ENCODE peak calls at places on chromosomes 16 and 17, in five cellular contexts. R, F, K, Y and M are unnamed samples.

GRCh38 chr17:72592242-72592966 is 471.6 kb downstream of the SOX9 start:
- DNase-seq in R (peak; percentile 95), F (no peak), K (no peak), Y (peak; percentile 84), M (peak; percentile 32)

GRCh38 chr16:67847064-67847861 is at the start of gene CENPT:
- DNase-seq in R (no peak), F (no peak), K (no peak), Y (peak; percentile 72), M (no peak)

GRCh38 chr16:11175850-11176341 is 80.1 kb downstream of the SOCS1 start:
- DNase-seq in R (no peak), F (no peak), K (no peak), Y (no peak), M (no peak)

GRCh38 chr17:56358651-56359050 is 205.4 kb downstream of the ANKFN1 start:
- DNase-seq in R (no peak), F (no peak), K (no peak), Y (no peak), M (no peak)

GRCh38 chr16:66366433-66367299 is at the start of gene CDH5:
- DNase-seq in R (no peak), F (peak; percentile 67), K (no peak), Y (no peak), M (no peak)

GRCh38 chr17:4972752-4973151 is 5.1 kb upstream of the SPAG7 start:
- DNase-seq in R (no peak), F (no peak), K (no peak), Y (no peak), M (no peak)

GRCh38 chr16:66134875-66135274 is 231.6 kb upstream of the CDH5 start:
- DNase-seq in R (no peak), F (no peak), K (no peak), Y (no peak), M (no peak)

GRCh38 chr17:35898283-35899070 is 18.3 kb upstream of the CCL5 start:
- DNase-seq in R (no peak), F (no peak), K (peak; percentile 75), Y (peak; percentile 88), M (peak; percentile 70)

GRCh38 chr17:63998721-63999679 is 849 bp downstream of the PRR29 start:
- DNase-seq in R (no peak), F (peak; percentile 49), K (no peak), Y (no peak), M (no peak)

GRCh38 chr17:39767147-39767546 is 29.4 kb downstream of the GRB7 start:
- DNase-seq in R (no peak), F (no peak), K (no peak), Y (no peak), M (no peak)

GRCh38 chr17:66283971-66284370 is 18.4 kb upstream of the PRKCA start:
- DNase-seq in R (no peak), F (no peak), K (peak; percentile 49), Y (no peak), M (no peak)

GRCh38 chr17:7067198-7067597 is 12.9 kb downstream of the CLEC10A start:
- DNase-seq in R (no peak), F (no peak), K (no peak), Y (no peak), M (no peak)

GRCh38 chr17:40326014-40326831 is 17.2 kb downstream of the RARA start:
- DNase-seq in R (no peak), F (no peak), K (peak; percentile 71), Y (no peak), M (no peak)

GRCh38 chr17:48605409-48605864 is 651 bp upstream of the HOXB6 start:
- DNase-seq in R (no peak), F (no peak), K (no peak), Y (no peak), M (no peak)

GRCh38 chr17:67125417-67125816 is 81.1 kb downstream of the CACNG1 start:
- DNase-seq in R (no peak), F (no peak), K (no peak), Y (no peak), M (no peak)

GRCh38 chr17:37792787-37793186 is 47.9 kb upstream of the HNF1B start:
- DNase-seq in R (no peak), F (no peak), K (no peak), Y (no peak), M (no peak)

GRCh38 chr17:78785011-78785662 is 3.1 kb upstream of the CYTH1 start:
- DNase-seq in R (no peak), F (peak; percentile 39), K (no peak), Y (no peak), M (no peak)

DNA sequence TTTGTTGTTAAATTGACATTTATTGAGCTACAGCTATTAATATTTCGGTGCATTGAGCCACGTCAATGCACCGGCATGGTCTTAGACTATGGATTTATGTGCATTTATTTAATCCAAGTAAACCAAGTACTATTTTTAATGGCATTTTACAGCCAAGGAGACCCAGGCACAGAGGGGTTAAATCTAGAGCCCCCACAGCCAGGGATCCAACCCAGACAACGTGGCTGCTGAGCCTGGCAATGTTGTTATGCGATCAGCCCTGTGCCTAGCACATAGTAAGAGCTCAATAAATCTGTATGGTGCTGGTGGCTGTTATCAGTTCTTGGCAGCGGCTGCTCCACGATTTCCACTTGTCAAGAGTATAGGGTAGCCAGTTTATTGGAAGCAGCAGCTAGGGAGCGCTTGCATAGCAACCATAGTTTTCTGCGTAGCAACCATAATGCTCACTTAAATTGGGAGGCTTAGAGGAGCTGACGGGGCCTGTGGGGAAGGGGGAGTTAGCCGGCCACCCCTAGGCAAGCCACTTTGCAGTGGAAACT is 541 bp upstream of the RBBP6 start:
- DNase-seq in R (no peak), F (no peak), K (no peak), Y (peak; percentile 67), M (peak; percentile 75)
- TF ChIP-seq CTCF in R (no peak), F (no peak), K (no peak), Y (no peak), M (peak; percentile 22)

DNA sequence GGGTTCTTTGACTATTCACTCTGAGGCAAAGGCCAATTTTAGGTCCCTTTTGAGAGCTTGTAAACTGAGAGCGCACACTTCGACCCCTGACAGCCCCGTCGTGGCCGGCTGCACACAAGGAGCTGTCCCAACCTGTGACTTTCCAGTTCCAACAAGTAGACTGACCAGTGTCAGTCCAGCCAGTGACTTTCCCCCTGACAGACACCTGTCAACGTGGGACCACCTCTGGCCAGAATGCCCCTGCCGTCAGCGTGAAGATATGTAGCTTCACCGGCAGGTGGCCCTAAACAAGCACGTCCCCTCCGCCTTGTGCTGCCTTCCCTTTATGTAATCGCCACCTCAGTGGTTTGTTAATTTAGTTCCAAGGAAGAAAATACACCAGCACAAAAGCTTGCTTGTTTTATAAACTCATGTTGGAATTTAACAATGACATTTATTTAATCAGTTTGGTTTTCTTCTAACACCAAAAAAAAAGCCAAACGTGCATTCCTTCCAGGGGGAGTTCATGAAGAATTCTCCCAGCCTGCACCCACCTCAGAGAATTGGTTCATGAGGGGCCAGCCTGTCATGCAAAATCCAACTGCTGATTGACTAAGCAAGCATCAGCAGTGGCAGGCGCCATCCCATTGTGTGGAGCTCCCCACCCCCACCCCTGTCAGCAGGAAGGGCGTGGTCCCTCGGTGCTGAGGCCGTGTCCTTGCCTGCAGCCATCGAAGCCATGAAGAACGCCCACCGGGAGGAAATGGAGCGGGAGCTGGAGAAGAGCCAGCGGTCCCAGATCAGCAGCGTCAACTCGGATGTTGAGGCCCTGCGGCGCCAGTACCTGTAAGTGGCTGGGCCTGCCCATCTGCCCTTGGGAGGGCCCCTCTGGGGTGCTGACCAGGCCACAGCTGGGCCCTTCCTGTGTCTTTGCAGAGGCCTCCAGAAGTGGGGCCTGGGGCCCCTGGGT is 33.9 kb downstream of the PLD6 start:
- DNase-seq in R (no peak), F (no peak), K (no peak), Y (no peak), M (no peak)
- TF ChIP-seq CTCF in R (no peak), F (no peak), K (no peak), Y (no peak), M (no peak)

GRCh38 chr17:30236807-30237206 is 1.3 kb upstream of the SLC6A4 start:
- DNase-seq in R (peak; percentile 89), F (no peak), K (peak; percentile 48), Y (peak; percentile 59), M (no peak)
- TF ChIP-seq CTCF in R (peak; percentile 49), F (no peak), K (no peak), Y (no peak), M (no peak)

DNA sequence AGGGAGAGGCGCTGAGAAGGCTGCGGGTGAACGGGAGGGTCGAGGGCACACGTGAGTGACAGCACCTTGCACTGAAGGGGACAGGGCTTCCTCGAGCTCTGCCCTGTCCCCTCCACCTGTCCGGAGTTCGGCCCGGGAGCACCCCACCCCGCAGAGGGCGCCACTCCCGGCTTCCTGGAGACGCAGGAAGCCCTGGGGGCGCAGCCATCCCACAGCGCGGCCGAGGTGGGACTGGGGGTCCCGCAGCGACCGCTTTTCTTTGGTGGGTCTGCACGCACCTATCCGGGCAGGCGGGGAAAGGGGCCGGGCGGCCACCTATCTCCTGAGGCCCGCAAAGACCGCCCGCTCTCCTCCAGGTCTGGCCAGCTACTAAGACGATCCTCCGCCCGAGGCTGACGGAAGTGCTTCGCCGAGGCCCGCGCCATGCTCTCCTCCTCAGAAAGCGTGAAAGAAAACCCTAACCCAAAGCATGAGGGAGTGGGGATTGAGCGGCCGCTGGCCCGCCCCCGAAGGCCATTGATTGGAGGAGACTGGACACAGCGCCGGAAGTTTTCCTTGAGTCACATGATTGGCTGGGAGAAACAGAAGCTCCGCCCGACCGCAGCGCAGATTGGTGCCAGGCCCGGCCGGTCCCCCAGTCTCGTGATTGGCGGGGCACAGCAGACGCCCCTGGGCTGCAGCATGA is 34.4 kb downstream of the DDX19A start:
- DNase-seq in R (peak; percentile 98), F (peak; percentile 99), K (peak; percentile 96), Y (peak; percentile 97), M (peak; percentile 93)
- TF ChIP-seq CTCF in R (peak; percentile 52), F (peak; percentile 9), K (no peak), Y (no peak), M (peak; percentile 27)

GRCh38 chr17:44144966-44145739 is 3.4 kb downstream of the HROB start:
- DNase-seq in R (no peak), F (no peak), K (no peak), Y (no peak), M (no peak)

GRCh38 chr17:44149750-44150329 is 8.1 kb downstream of the HROB start:
- DNase-seq in R (no peak), F (no peak), K (no peak), Y (no peak), M (no peak)

GRCh38 chr17:44147812-44148211 is 6.1 kb downstream of the HROB start:
- DNase-seq in R (no peak), F (no peak), K (no peak), Y (no peak), M (no peak)

DNA sequence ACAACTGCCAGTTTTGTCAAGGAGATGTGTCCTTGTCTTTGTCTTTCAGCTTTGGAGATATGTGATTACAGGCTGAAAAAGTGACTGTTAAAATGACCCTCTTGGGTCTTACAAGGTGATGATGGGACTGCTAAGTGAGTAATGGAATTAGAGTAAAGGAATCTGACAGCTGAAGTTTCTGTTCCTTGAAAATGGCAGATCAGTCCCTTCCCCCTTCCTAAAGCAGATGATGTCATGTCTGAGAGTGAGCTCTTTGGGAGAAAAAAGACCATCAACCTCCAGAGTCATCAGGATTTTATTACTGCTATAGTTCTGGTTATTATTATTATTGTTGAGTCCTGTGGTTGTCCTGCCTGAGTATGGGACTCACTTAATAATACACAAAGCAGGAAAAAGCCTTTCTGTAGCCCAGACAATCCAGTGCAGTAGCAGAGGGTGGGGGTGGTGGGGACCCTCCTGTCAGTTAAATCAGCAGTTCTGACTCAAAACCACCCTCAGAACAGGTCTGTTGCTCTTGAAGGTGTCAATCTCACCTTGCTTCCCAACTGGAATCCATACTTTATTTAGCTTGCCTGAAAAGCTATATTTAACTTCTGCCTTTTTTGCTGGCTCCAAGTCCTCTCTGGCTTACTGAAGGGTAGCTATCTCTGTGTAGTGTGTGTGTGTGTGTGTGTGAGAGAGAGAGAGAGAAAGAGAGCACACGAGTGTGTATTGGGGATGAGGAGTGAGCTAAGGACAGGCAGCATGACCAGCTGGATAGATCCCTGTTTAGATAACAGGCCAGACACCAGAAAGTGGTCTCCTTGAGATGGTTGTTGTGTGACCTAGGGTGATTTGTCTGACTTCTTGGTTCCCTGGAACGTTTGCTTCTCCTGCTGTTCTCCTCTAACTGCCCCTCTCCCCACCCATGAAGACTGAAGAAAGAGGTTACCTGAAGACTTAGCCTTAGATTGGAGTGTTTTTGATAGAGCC is 4.9 kb downstream of the HROB start:
- DNase-seq in R (no peak), F (no peak), K (no peak), Y (no peak), M (no peak)
- TF ChIP-seq CTCF in R (no peak), F (no peak), K (no peak), Y (no peak), M (no peak)